ENCODE peak calls at places on chromosomes 4 and X, in ten cellular contexts. One of them, this sample, is unnamed.

GRCh38 chrX:135384161-135384836 is 37.4 kb upstream of the SMIM10L2A start:
- DNase-seq in mucosa of gallbladder: no peak
- DNase-seq in T-helper 9 cell: peak; percentile 18
- DNase-seq in thyroid gland: no peak
- DNase-seq in stromal cell of bone marrow: no peak
- DNase-seq in osteocyte: no peak
- DNase-seq in nucleus accumbens: no peak
- DNase-seq in lung microvascular endothelial cell: no peak
- DNase-seq in H7: no peak
- DNase-seq in left cardiac atrium: no peak
- DNase-seq in this sample: no peak

GRCh38 chr4:30208731-30209435 is 511.3 kb upstream of the PCDH7 start:
- DNase-seq in H7: no peak
- DNase-seq in thyroid gland: no peak
- DNase-seq in osteocyte: no peak
- DNase-seq in nucleus accumbens: no peak
- DNase-seq in left cardiac atrium: no peak
- DNase-seq in lung microvascular endothelial cell: no peak
- DNase-seq in mucosa of gallbladder: no peak
- DNase-seq in T-helper 9 cell: no peak
- DNase-seq in stromal cell of bone marrow: no peak
- DNase-seq in this sample: no peak

GRCh38 chr4:22607382-22607781 is 85.4 kb upstream of the GBA3 start:
- DNase-seq in osteocyte: no peak
- DNase-seq in thyroid gland: peak; percentile 67
- DNase-seq in lung microvascular endothelial cell: peak; percentile 47
- DNase-seq in stromal cell of bone marrow: peak; percentile 4
- DNase-seq in H7: peak; percentile 62
- DNase-seq in nucleus accumbens: no peak
- DNase-seq in mucosa of gallbladder: peak; percentile 51
- DNase-seq in T-helper 9 cell: no peak
- DNase-seq in left cardiac atrium: peak; percentile 27
- DNase-seq in this sample: peak; percentile 32

GRCh38 chr4:10128761-10129160 is 12.2 kb upstream of the WDR1 start:
- DNase-seq in thyroid gland: no peak
- DNase-seq in osteocyte: no peak
- DNase-seq in T-helper 9 cell: no peak
- DNase-seq in stromal cell of bone marrow: no peak
- DNase-seq in H7: no peak
- DNase-seq in lung microvascular endothelial cell: no peak
- DNase-seq in mucosa of gallbladder: no peak
- DNase-seq in left cardiac atrium: no peak
- DNase-seq in nucleus accumbens: no peak
- DNase-seq in this sample: no peak

GRCh38 chr4:1406946-1407656 is 859 bp upstream of the NKX1-1 start:
- DNase-seq in nucleus accumbens: no peak
- DNase-seq in H7: peak; percentile 67
- DNase-seq in stromal cell of bone marrow: no peak
- DNase-seq in left cardiac atrium: no peak
- DNase-seq in lung microvascular endothelial cell: no peak
- DNase-seq in mucosa of gallbladder: no peak
- DNase-seq in thyroid gland: no peak
- DNase-seq in T-helper 9 cell: no peak
- DNase-seq in osteocyte: no peak
- DNase-seq in this sample: no peak

GRCh38 chrX:103730746-103731508 is 20.2 kb downstream of the TMEM31 start:
- DNase-seq in lung microvascular endothelial cell: peak; percentile 81
- DNase-seq in left cardiac atrium: peak; percentile 30
- DNase-seq in nucleus accumbens: no peak
- DNase-seq in stromal cell of bone marrow: peak; percentile 58
- DNase-seq in thyroid gland: no peak
- DNase-seq in T-helper 9 cell: no peak
- DNase-seq in H7: no peak
- DNase-seq in osteocyte: no peak
- DNase-seq in mucosa of gallbladder: no peak
- DNase-seq in this sample: no peak

GRCh38 chr4:56655209-56655626 is 25.9 kb downstream of the HOPX start:
- DNase-seq in H7: peak; percentile 75
- DNase-seq in T-helper 9 cell: peak; percentile 3
- DNase-seq in stromal cell of bone marrow: no peak
- DNase-seq in mucosa of gallbladder: peak; percentile 11
- DNase-seq in lung microvascular endothelial cell: peak; percentile 60
- DNase-seq in left cardiac atrium: peak; percentile 28
- DNase-seq in osteocyte: no peak
- DNase-seq in thyroid gland: peak; percentile 35
- DNase-seq in nucleus accumbens: peak; percentile 6
- DNase-seq in this sample: peak; percentile 57

GRCh38 chr4:23728393-23728792 is 161.5 kb downstream of the PPARGC1A start:
- DNase-seq in nucleus accumbens: no peak
- DNase-seq in thyroid gland: no peak
- DNase-seq in lung microvascular endothelial cell: peak; percentile 17
- DNase-seq in left cardiac atrium: no peak
- DNase-seq in T-helper 9 cell: no peak
- DNase-seq in osteocyte: no peak
- DNase-seq in stromal cell of bone marrow: peak; percentile 95
- DNase-seq in H7: no peak
- DNase-seq in mucosa of gallbladder: no peak
- DNase-seq in this sample: no peak

GRCh38 chr4:158812543-158812942 is 43.7 kb downstream of the FNIP2 start:
- DNase-seq in H7: no peak
- DNase-seq in osteocyte: no peak
- DNase-seq in lung microvascular endothelial cell: no peak
- DNase-seq in stromal cell of bone marrow: no peak
- DNase-seq in nucleus accumbens: no peak
- DNase-seq in left cardiac atrium: no peak
- DNase-seq in T-helper 9 cell: no peak
- DNase-seq in thyroid gland: no peak
- DNase-seq in mucosa of gallbladder: no peak
- DNase-seq in this sample: no peak

GRCh38 chr4:130077275-130077674 is 981.3 kb downstream of the C4orf33 start:
- DNase-seq in mucosa of gallbladder: no peak
- DNase-seq in thyroid gland: no peak
- DNase-seq in nucleus accumbens: no peak
- DNase-seq in T-helper 9 cell: no peak
- DNase-seq in left cardiac atrium: no peak
- DNase-seq in stromal cell of bone marrow: peak; percentile 5
- DNase-seq in H7: no peak
- DNase-seq in lung microvascular endothelial cell: no peak
- DNase-seq in osteocyte: no peak
- DNase-seq in this sample: no peak

GRCh38 chrX:122943918-122944317 is 240.2 kb upstream of the GRIA3 start:
- DNase-seq in stromal cell of bone marrow: peak; percentile 33
- DNase-seq in lung microvascular endothelial cell: no peak
- DNase-seq in left cardiac atrium: no peak
- DNase-seq in osteocyte: no peak
- DNase-seq in H7: no peak
- DNase-seq in mucosa of gallbladder: no peak
- DNase-seq in T-helper 9 cell: no peak
- DNase-seq in thyroid gland: no peak
- DNase-seq in nucleus accumbens: no peak
- DNase-seq in this sample: no peak

GRCh38 chrX:144730486-144730885 is 516.8 kb upstream of the SPANXN1 start:
- DNase-seq in stromal cell of bone marrow: peak; percentile 63
- DNase-seq in H7: no peak
- DNase-seq in nucleus accumbens: no peak
- DNase-seq in left cardiac atrium: no peak
- DNase-seq in lung microvascular endothelial cell: no peak
- DNase-seq in thyroid gland: no peak
- DNase-seq in T-helper 9 cell: no peak
- DNase-seq in osteocyte: no peak
- DNase-seq in mucosa of gallbladder: no peak
- DNase-seq in this sample: no peak